ENCODE peak calls at places on chromosomes 13 and 19, in seven cellular contexts. J is IMR-90; M is stimulated activated CD4-positive, alpha-beta T cell treated with anti-CD3 and anti-CD28 coated beads, TNF-alpha, amount 100 ng/mL, for 48 hours; D is psoas muscle; B is HFFc6; H is HFF-Myc; I is epithelial cell of esophagus. V is an unnamed sample.

GRCh38 chr19:27392027-27392632 is 1820.8 kb downstream of the UQCRFS1 start:
- DNase-seq in J (no peak), H (no peak), I (no peak), B (no peak), D (peak; percentile 10), M (no peak), V (no peak)

GRCh38 chr19:53076984-53077383 is 26.2 kb downstream of the ZNF160 start:
- DNase-seq in J (peak; percentile 28), M (no peak), H (no peak), D (no peak), B (no peak), I (peak; percentile 40), V (peak; percentile 26)

GRCh38 chr13:105278797-105279425 is 1256.6 kb downstream of the EFNB2 start:
- DNase-seq in I (peak; percentile 24), D (no peak), M (no peak), H (no peak), J (no peak), B (no peak), V (no peak)

GRCh38 chr13:106599875-106600797 is 32.2 kb upstream of the ARGLU1 start:
- DNase-seq in H (peak; percentile 25), B (peak; percentile 55), J (peak; percentile 80), I (no peak), M (no peak), D (no peak), V (no peak)

GRCh38 chr19:18053571-18054219 is 33.0 kb downstream of the IL12RB1 start:
- DNase-seq in I (peak; percentile 43), H (peak; percentile 69), B (peak; percentile 56), D (no peak), M (no peak), J (peak; percentile 81), V (no peak)

GRCh38 chr19:39265321-39265916 is 2.8 kb upstream of the IFNL2 start:
- DNase-seq in B (no peak), M (no peak), J (no peak), I (no peak), H (no peak), D (no peak), V (no peak)

GRCh38 chr13:93966267-93966936 is 513.1 kb downstream of the DCT start:
- DNase-seq in D (no peak), H (no peak), J (no peak), M (no peak), I (no peak), B (no peak), V (no peak)

GRCh38 chr19:46571495-46571894 is 29.6 kb upstream of the CALM3 start:
- DNase-seq in B (peak; percentile 7), I (peak; percentile 41), M (no peak), H (no peak), D (no peak), J (no peak), V (no peak)

GRCh38 chr19:35295792-35296462 is 4.0 kb downstream of the MAG start:
- DNase-seq in H (no peak), D (no peak), B (no peak), J (no peak), I (no peak), M (no peak), V (no peak)

GRCh38 chr13:100552755-100553154 is 35.8 kb downstream of the GGACT start:
- DNase-seq in D (no peak), I (no peak), J (no peak), H (no peak), B (no peak), M (no peak), V (no peak)

GRCh38 chr13:34412817-34413365 is 529.2 kb upstream of the NBEA start:
- DNase-seq in J (no peak), B (peak; percentile 58), H (no peak), M (no peak), I (peak; percentile 76), D (no peak), V (no peak)

GRCh38 chr13:68713394-68713793 is 1394.2 kb upstream of the ATXN8OS start:
- DNase-seq in M (no peak), I (no peak), J (no peak), B (no peak), D (no peak), H (no peak), V (no peak)

GRCh38 chr19:4452230-4452990 is 5.2 kb downstream of the UBXN6 start:
- DNase-seq in I (no peak), D (no peak), H (no peak), J (no peak), B (no peak), M (no peak), V (no peak)

GRCh38 chr19:38023245-38023644 is 116.2 kb downstream of the SIPA1L3 start:
- DNase-seq in H (no peak), J (peak; percentile 67), M (no peak), I (peak; percentile 55), B (peak; percentile 48), D (no peak), V (no peak)

GRCh38 chr19:9309974-9310446 is 372 bp upstream of the ZNF699 start:
- DNase-seq in H (no peak), D (peak; percentile 91), I (peak; percentile 94), M (peak; percentile 76), J (peak; percentile 84), B (no peak), V (peak; percentile 95)

GRCh38 chr13:104833221-104833620 is 1702.2 kb downstream of the EFNB2 start:
- DNase-seq in B (no peak), H (no peak), J (no peak), I (no peak), M (no peak), D (no peak), V (no peak)

GRCh38 chr13:60112771-60113170 is 51.0 kb downstream of the DIAPH3 start:
- DNase-seq in B (peak; percentile 39), D (no peak), J (peak; percentile 69), H (no peak), M (no peak), I (peak; percentile 53), V (no peak)

GRCh38 chr19:53102186-53102585 is 1.0 kb downstream of the ZNF160 start:
- DNase-seq in I (no peak), J (no peak), M (no peak), D (no peak), B (no peak), H (no peak), V (no peak)

GRCh38 chr13:22126433-22127021 is 455.7 kb downstream of the FGF9 start:
- DNase-seq in J (no peak), D (no peak), B (no peak), M (no peak), H (no peak), I (no peak), V (no peak)

GRCh38 chr19:30281903-30282302 is 90.3 kb upstream of the ZNF536 start:
- DNase-seq in H (no peak), I (no peak), D (no peak), J (no peak), M (no peak), B (no peak), V (no peak)

GRCh38 chr19:41111750-41112295 is 2.4 kb upstream of the CYP2F1 start:
- DNase-seq in I (no peak), M (no peak), B (no peak), J (no peak), D (no peak), H (no peak), V (no peak)

GRCh38 chr13:30744056-30744684 is 8.8 kb downstream of the ALOX5AP start:
- DNase-seq in I (peak; percentile 36), H (no peak), M (peak; percentile 67), J (peak; percentile 61), B (no peak), D (no peak), V (no peak)

GRCh38 chr13:113545455-113545930 is 39.1 kb upstream of the TFDP1 start:
- DNase-seq in J (peak; percentile 47), I (peak; percentile 30), D (no peak), H (peak; percentile 11), B (peak; percentile 54), M (no peak), V (no peak)

GRCh38 chr19:17865364-17866311 is 5.9 kb downstream of the RPL18A start:
- DNase-seq in M (no peak), H (no peak), D (no peak), J (no peak), B (no peak), I (peak; percentile 51), V (peak; percentile 40)

GRCh38 chr13:19962894-19963293 is 4.4 kb downstream of the ZMYM2 start:
- DNase-seq in B (no peak), D (no peak), H (no peak), I (no peak), J (no peak), M (no peak), V (no peak)

GRCh38 chr13:100339411-100339935 is 249.1 kb downstream of the GGACT start:
- DNase-seq in M (no peak), B (no peak), H (no peak), D (no peak), I (no peak), J (no peak), V (no peak)

GRCh38 chr19:29819986-29820385 is 8.2 kb downstream of the CCNE1 start:
- DNase-seq in J (no peak), M (no peak), I (no peak), H (no peak), B (no peak), D (no peak), V (no peak)

GRCh38 chr13:26011996-26012688 is 39.7 kb downstream of the SHISA2 start:
- DNase-seq in J (no peak), D (no peak), I (no peak), B (no peak), H (no peak), M (peak; percentile 9), V (no peak)

GRCh38 chr13:98089246-98089645 is 53.6 kb upstream of the FARP1 start:
- DNase-seq in H (no peak), M (no peak), I (peak; percentile 73), B (peak; percentile 83), J (peak; percentile 76), D (no peak), V (no peak)

GRCh38 chr19:7883105-7883504 is 5.2 kb upstream of the LRRC8E start:
- DNase-seq in H (no peak), D (no peak), M (no peak), J (no peak), B (no peak), I (no peak), V (no peak)

GRCh38 chr13:110152351-110152750 is 154.6 kb downstream of the COL4A1 start:
- DNase-seq in H (no peak), B (no peak), J (no peak), I (no peak), D (no peak), M (no peak), V (no peak)

GRCh38 chr13:51416107-51416506 is 36.7 kb downstream of the INTS6 start:
- DNase-seq in M (no peak), B (no peak), J (no peak), H (no peak), I (no peak), D (no peak), V (no peak)

V was measured in T47D.